ENCODE peak calls at places on chromosomes 2 and 18, in seven cellular contexts. H is GM10248, E is kidney, N is psoas muscle, S is nephron progenitor cell, J is brain microvascular endothelial cell, M is osteocyte. C is an unnamed sample.

GRCh38 chr18:22257022-22257543 is 87.7 kb downstream of the GATA6 start:
- DNase-seq in H (no peak), E (no peak), N (no peak), S (no peak), J (no peak), M (no peak), C (no peak)

GRCh38 chr2:187918996-187919821 is 365.0 kb upstream of the TFPI start:
- DNase-seq in H (no peak), E (no peak), N (no peak), S (no peak), J (no peak), M (no peak), C (no peak)

GRCh38 chr2:149005471-149006077 is 32.9 kb upstream of the LYPD6B start:
- DNase-seq in H (no peak), E (no peak), N (no peak), S (no peak), J (no peak), M (no peak), C (no peak)

GRCh38 chr2:26346454-26347053 is at the start of gene ADGRF3:
- DNase-seq in H (peak; percentile 27), E (peak; percentile 81), N (peak; percentile 56), S (peak; percentile 56), J (peak; percentile 7), M (no peak), C (peak; percentile 44)

GRCh38 chr2:30920511-30920910 is 113.3 kb upstream of the CAPN13 start:
- DNase-seq in H (no peak), E (no peak), N (no peak), S (no peak), J (no peak), M (no peak), C (no peak)

GRCh38 chr18:9109523-9109922 is 7.0 kb downstream of the NDUFV2 start:
- DNase-seq in H (no peak), E (no peak), N (no peak), S (no peak), J (no peak), M (no peak), C (no peak)

GRCh38 chr2:105652014-105652796 is 92.5 kb upstream of the NCK2 start:
- DNase-seq in H (no peak), E (no peak), N (no peak), S (no peak), J (no peak), M (peak; percentile 80), C (no peak)

GRCh38 chr2:118774458-118775133 is 72.9 kb downstream of the EN1 start:
- DNase-seq in H (peak; percentile 22), E (peak; percentile 74), N (peak; percentile 71), S (peak; percentile 88), J (peak; percentile 36), M (peak; percentile 62), C (no peak)

GRCh38 chr2:65722028-65722427 is 289.6 kb upstream of the SPRED2 start:
- DNase-seq in H (no peak), E (peak; percentile 80), N (peak; percentile 28), S (peak; percentile 63), J (peak; percentile 16), M (no peak), C (no peak)

GRCh38 chr2:95024960-95025405 is 525 bp upstream of the MAL start:
- DNase-seq in H (no peak), E (no peak), N (no peak), S (peak; percentile 41), J (no peak), M (no peak), C (no peak)

GRCh38 chr2:121285077-121285449 is at the start of gene TFCP2L1:
- DNase-seq in H (no peak), E (peak; percentile 87), N (no peak), S (peak; percentile 67), J (no peak), M (no peak), C (peak; percentile 24)

GRCh38 chr2:197247083-197247482 is 63.5 kb downstream of the ANKRD44 start:
- DNase-seq in H (no peak), E (no peak), N (no peak), S (no peak), J (no peak), M (no peak), C (no peak)

GRCh38 chr18:46226461-46226860 is 122.3 kb downstream of the HAUS1 start:
- DNase-seq in H (no peak), E (no peak), N (no peak), S (no peak), J (peak; percentile 17), M (no peak), C (no peak)

GRCh38 chr2:63424329-63425078 is 163.8 kb downstream of the WDPCP start:
- DNase-seq in H (peak; percentile 57), E (peak; percentile 49), N (no peak), S (no peak), J (peak; percentile 59), M (no peak), C (no peak)

GRCh38 chr2:65417509-65418085 is 14.8 kb downstream of the SPRED2 start:
- DNase-seq in H (no peak), E (no peak), N (no peak), S (no peak), J (no peak), M (no peak), C (no peak)

GRCh38 chr2:10235099-10235908 is 67.4 kb upstream of the HPCAL1 start:
- DNase-seq in H (no peak), E (no peak), N (no peak), S (no peak), J (no peak), M (no peak), C (no peak)

GRCh38 chr2:39488450-39488849 is 51.4 kb upstream of the MAP4K3 start:
- DNase-seq in H (no peak), E (peak; percentile 63), N (no peak), S (no peak), J (peak; percentile 90), M (no peak), C (no peak)

GRCh38 chr2:162475661-162476060 is 131.7 kb downstream of the GCA start:
- DNase-seq in H (no peak), E (no peak), N (no peak), S (no peak), J (peak; percentile 18), M (no peak), C (no peak)

GRCh38 chr2:37776487-37776886 is 105.0 kb upstream of the CDC42EP3 start:
- DNase-seq in H (no peak), E (no peak), N (no peak), S (no peak), J (peak; percentile 79), M (no peak), C (no peak)

GRCh38 chr18:32893915-32894314 is 121.1 kb upstream of the KLHL14 start:
- DNase-seq in H (no peak), E (no peak), N (no peak), S (no peak), J (no peak), M (no peak), C (no peak)

GRCh38 chr18:46632401-46633089 is 24.5 kb downstream of the LOXHD1 start:
- DNase-seq in H (no peak), E (no peak), N (no peak), S (no peak), J (no peak), M (peak; percentile 63), C (no peak)

GRCh38 chr2:204693262-204693661 is 148.0 kb downstream of the PARD3B start:
- DNase-seq in H (no peak), E (no peak), N (no peak), S (no peak), J (no peak), M (no peak), C (no peak)

DNA sequence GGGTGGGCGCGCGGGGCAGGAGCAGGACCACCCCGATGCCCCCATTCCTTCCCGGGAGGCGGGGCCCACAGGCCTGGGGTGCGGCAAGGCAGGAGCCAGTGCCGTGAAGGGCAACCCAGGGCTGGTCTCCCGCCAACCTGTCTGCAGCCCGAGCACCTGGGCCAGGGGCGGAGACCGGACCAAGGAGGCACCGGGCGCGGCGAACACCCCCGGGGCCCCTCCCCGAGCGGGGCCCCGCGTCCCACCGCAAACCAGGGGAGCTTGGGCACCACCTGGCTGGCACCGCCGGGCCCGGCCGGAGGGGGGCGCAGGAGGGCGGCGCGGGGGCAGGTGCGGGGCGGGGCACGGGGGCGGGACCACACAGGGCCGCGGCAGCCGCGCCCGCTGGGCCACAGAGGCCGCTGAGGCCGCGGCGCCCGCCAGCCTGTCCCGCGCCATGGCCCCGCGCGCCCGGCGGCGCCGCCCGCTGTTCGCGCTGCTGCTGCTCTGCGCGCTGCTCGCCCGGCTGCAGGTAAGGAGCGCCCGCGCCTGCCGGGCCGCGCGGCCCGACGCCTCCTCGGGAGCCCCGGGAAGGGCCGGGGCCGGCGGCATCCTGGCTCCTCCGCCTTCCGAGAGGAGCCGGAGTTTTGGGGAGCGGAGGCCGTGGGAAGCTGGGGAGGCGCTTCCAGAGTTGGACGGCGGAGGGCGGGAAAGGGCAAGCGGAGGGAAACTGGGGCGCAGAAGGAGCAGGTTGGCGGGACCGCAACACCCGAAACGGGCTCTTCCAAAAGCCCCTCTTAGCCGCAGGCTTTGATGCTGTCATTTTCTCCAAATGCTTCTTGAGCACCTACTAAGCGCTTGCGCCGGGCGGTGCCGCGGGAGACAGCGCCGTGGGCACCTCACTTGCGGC is at the start of gene TNFRSF11A:
- DNase-seq in H (peak; percentile 87), E (peak; percentile 82), N (peak; percentile 34), S (peak; percentile 70), J (no peak), M (no peak), C (peak; percentile 47)
- TF ChIP-seq CTCF in H (peak; percentile 62), E (peak; percentile 28), N (peak; percentile 30), S (peak; percentile 29), J (no peak), M (peak; percentile 32), C (no peak)

GRCh38 chr2:160087854-160088745 is 25.7 kb upstream of the PLA2R1 start:
- DNase-seq in H (no peak), E (no peak), N (no peak), S (peak; percentile 12), J (no peak), M (no peak), C (no peak)
- TF ChIP-seq CTCF in H (peak; percentile 20), E (peak; percentile 3), N (no peak), S (no peak), J (peak; percentile 38), M (no peak), C (no peak)

DNA sequence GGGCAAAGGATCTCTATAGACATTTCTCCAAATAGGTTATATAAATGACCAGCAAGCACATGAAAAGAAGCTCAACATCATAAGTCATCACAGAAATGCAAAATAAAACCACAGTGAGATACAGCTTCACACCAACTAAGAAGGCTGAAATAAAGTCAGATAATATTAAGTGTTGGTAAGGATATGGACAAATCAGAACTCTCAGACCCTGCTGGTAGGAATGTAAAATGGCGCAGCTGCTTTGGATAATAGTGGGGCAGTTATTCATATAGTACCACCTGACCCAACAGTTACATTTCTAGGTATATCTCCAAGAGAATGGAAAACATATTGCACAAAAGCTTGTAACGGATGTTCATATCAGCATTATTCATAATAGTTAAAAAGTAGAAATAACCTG is 14.0 kb downstream of the EPB41L5 start:
- DNase-seq in H (no peak), E (no peak), N (no peak), S (no peak), J (no peak), M (no peak), C (no peak)
- TF ChIP-seq CTCF in H (no peak), E (no peak), N (no peak), S (peak; percentile 13), J (peak; percentile 20), M (peak; percentile 30), C (no peak)

DNA sequence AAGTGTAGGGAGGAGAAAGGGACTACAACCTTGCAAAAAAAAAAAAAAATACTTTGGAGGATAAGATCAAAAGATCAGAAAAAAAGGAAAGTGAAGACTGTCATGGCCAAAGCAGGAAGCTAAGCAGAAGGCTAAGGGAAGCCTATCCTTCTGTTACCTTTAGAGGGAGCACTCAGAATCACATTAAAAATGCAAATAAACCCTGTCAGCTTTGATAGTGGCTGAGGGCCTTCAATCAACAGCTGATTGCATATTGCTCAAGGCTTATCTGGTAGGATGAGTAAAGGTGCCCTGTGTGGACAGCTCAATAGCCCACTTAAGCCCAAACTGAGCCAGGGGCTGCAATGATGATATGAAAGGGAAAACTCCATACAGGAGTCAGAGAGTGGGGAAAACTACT is 1021.2 kb downstream of the LRP1B start:
- DNase-seq in H (no peak), E (no peak), N (no peak), S (no peak), J (no peak), M (no peak), C (no peak)
- TF ChIP-seq CTCF in H (peak; percentile 9), E (no peak), N (no peak), S (peak; percentile 20), J (peak; percentile 53), M (peak; percentile 33), C (no peak)